ENCODE peak calls at places on chromosomes 12 and 14, in seven cellular contexts. One of them, this sample, is unnamed.

GRCh38 chr14:45990252-45990651 is 661.3 kb downstream of the RPL10L start:
- DNase-seq in EL: no peak
- DNase-seq in cortex of kidney: no peak
- DNase-seq in GM04503: no peak
- DNase-seq in HT1080: no peak
- DNase-seq in iPS-NIHi11: no peak
- DNase-seq in fibroblast of pulmonary artery: no peak
- DNase-seq in this sample: no peak

GRCh38 chr12:77133566-77133965 is 68.2 kb upstream of the E2F7 start:
- DNase-seq in HT1080: peak
- DNase-seq in EL: peak
- DNase-seq in fibroblast of pulmonary artery: peak
- DNase-seq in cortex of kidney: no peak
- DNase-seq in GM04503: no peak
- DNase-seq in iPS-NIHi11: peak
- DNase-seq in this sample: no peak

GRCh38 chr12:19428261-19428660 is 11.0 kb upstream of the AEBP2 start:
- DNase-seq in EL: no peak
- DNase-seq in iPS-NIHi11: no peak
- DNase-seq in cortex of kidney: no peak
- DNase-seq in fibroblast of pulmonary artery: no peak
- DNase-seq in HT1080: no peak
- DNase-seq in GM04503: no peak
- DNase-seq in this sample: no peak

GRCh38 chr14:59728294-59728693 is 142.3 kb downstream of the RTN1 start:
- DNase-seq in fibroblast of pulmonary artery: no peak
- DNase-seq in EL: no peak
- DNase-seq in GM04503: no peak
- DNase-seq in cortex of kidney: no peak
- DNase-seq in HT1080: no peak
- DNase-seq in iPS-NIHi11: no peak
- DNase-seq in this sample: peak

GRCh38 chr14:38197001-38197760 is 10.5 kb upstream of the SSTR1 start:
- DNase-seq in iPS-NIHi11: no peak
- DNase-seq in GM04503: no peak
- DNase-seq in cortex of kidney: no peak
- DNase-seq in fibroblast of pulmonary artery: peak
- DNase-seq in EL: peak
- DNase-seq in HT1080: no peak
- DNase-seq in this sample: no peak

GRCh38 chr12:113002155-113002554 is 23.8 kb downstream of the OAS2 start:
- DNase-seq in EL: no peak
- DNase-seq in HT1080: no peak
- DNase-seq in cortex of kidney: no peak
- DNase-seq in fibroblast of pulmonary artery: no peak
- DNase-seq in iPS-NIHi11: no peak
- DNase-seq in GM04503: no peak
- DNase-seq in this sample: no peak

GRCh38 chr14:104928391-104929133 is 3.9 kb downstream of the PLD4 start:
- DNase-seq in HT1080: no peak
- DNase-seq in iPS-NIHi11: no peak
- DNase-seq in GM04503: no peak
- DNase-seq in fibroblast of pulmonary artery: no peak
- DNase-seq in EL: no peak
- DNase-seq in cortex of kidney: no peak
- DNase-seq in this sample: no peak

GRCh38 chr12:3747976-3748619 is 4.8 kb downstream of the CRACR2A start:
- DNase-seq in EL: no peak
- DNase-seq in fibroblast of pulmonary artery: no peak
- DNase-seq in cortex of kidney: no peak
- DNase-seq in GM04503: no peak
- DNase-seq in iPS-NIHi11: no peak
- DNase-seq in HT1080: no peak
- DNase-seq in this sample: no peak

GRCh38 chr12:76637807-76638206 is 78.2 kb upstream of the OSBPL8 start:
- DNase-seq in EL: peak
- DNase-seq in cortex of kidney: no peak
- DNase-seq in fibroblast of pulmonary artery: no peak
- DNase-seq in GM04503: no peak
- DNase-seq in iPS-NIHi11: no peak
- DNase-seq in HT1080: peak
- DNase-seq in this sample: no peak

GRCh38 chr12:90017316-90017715 is 308.7 kb upstream of the ATP2B1 start:
- DNase-seq in fibroblast of pulmonary artery: no peak
- DNase-seq in cortex of kidney: no peak
- DNase-seq in iPS-NIHi11: no peak
- DNase-seq in EL: no peak
- DNase-seq in HT1080: no peak
- DNase-seq in GM04503: no peak
- DNase-seq in this sample: no peak

GRCh38 chr12:56716933-56717880 is 7.9 kb downstream of the NACA start:
- DNase-seq in EL: no peak
- DNase-seq in iPS-NIHi11: no peak
- DNase-seq in fibroblast of pulmonary artery: no peak
- DNase-seq in HT1080: no peak
- DNase-seq in GM04503: no peak
- DNase-seq in cortex of kidney: no peak
- DNase-seq in this sample: no peak

GRCh38 chr12:7118914-7119313 is 9.8 kb downstream of the RBP5 start:
- DNase-seq in cortex of kidney: no peak
- DNase-seq in HT1080: no peak
- DNase-seq in EL: no peak
- DNase-seq in iPS-NIHi11: no peak
- DNase-seq in GM04503: no peak
- DNase-seq in fibroblast of pulmonary artery: no peak
- DNase-seq in this sample: no peak

GRCh38 chr14:96581902-96582640 is 79.9 kb downstream of the PAPOLA start:
- DNase-seq in fibroblast of pulmonary artery: no peak
- DNase-seq in EL: no peak
- DNase-seq in cortex of kidney: no peak
- DNase-seq in HT1080: no peak
- DNase-seq in iPS-NIHi11: peak
- DNase-seq in GM04503: no peak
- DNase-seq in this sample: no peak

GRCh38 chr12:16299403-16299802 is 21.9 kb upstream of the SLC15A5 start:
- DNase-seq in EL: no peak
- DNase-seq in fibroblast of pulmonary artery: peak
- DNase-seq in GM04503: no peak
- DNase-seq in HT1080: no peak
- DNase-seq in iPS-NIHi11: no peak
- DNase-seq in cortex of kidney: no peak
- DNase-seq in this sample: no peak

GRCh38 chr14:43651896-43652295 is 855.2 kb downstream of the FSCB start:
- DNase-seq in iPS-NIHi11: no peak
- DNase-seq in cortex of kidney: no peak
- DNase-seq in HT1080: no peak
- DNase-seq in GM04503: no peak
- DNase-seq in EL: no peak
- DNase-seq in fibroblast of pulmonary artery: no peak
- DNase-seq in this sample: no peak

GRCh38 chr12:48795550-48796455 is 6.9 kb upstream of the ADCY6 start:
- DNase-seq in HT1080: peak
- DNase-seq in fibroblast of pulmonary artery: peak
- DNase-seq in EL: peak
- DNase-seq in cortex of kidney: no peak
- DNase-seq in GM04503: no peak
- DNase-seq in iPS-NIHi11: peak
- DNase-seq in this sample: peak

GRCh38 chr12:8038659-8039114 is 6.2 kb downstream of the FOXJ2 start:
- DNase-seq in EL: peak
- DNase-seq in GM04503: no peak
- DNase-seq in HT1080: peak
- DNase-seq in cortex of kidney: no peak
- DNase-seq in iPS-NIHi11: peak
- DNase-seq in fibroblast of pulmonary artery: peak
- DNase-seq in this sample: no peak

GRCh38 chr12:130127527-130127908 is 34.7 kb upstream of the FZD10 start:
- DNase-seq in HT1080: no peak
- DNase-seq in iPS-NIHi11: no peak
- DNase-seq in EL: no peak
- DNase-seq in fibroblast of pulmonary artery: no peak
- DNase-seq in GM04503: no peak
- DNase-seq in cortex of kidney: no peak
- DNase-seq in this sample: no peak

GRCh38 chr12:113239811-113240331 is 18.6 kb downstream of the TPCN1 start:
- DNase-seq in iPS-NIHi11: no peak
- DNase-seq in fibroblast of pulmonary artery: no peak
- DNase-seq in HT1080: no peak
- DNase-seq in GM04503: no peak
- DNase-seq in cortex of kidney: no peak
- DNase-seq in EL: no peak
- DNase-seq in this sample: no peak

GRCh38 chr12:124496584-124496983 is 70.8 kb downstream of the NCOR2 start:
- DNase-seq in HT1080: no peak
- DNase-seq in GM04503: no peak
- DNase-seq in iPS-NIHi11: peak
- DNase-seq in fibroblast of pulmonary artery: no peak
- DNase-seq in cortex of kidney: no peak
- DNase-seq in EL: peak
- DNase-seq in this sample: no peak

GRCh38 chr12:56684745-56685369 is 3.2 kb downstream of the PTGES3 start:
- DNase-seq in fibroblast of pulmonary artery: no peak
- DNase-seq in cortex of kidney: no peak
- DNase-seq in iPS-NIHi11: no peak
- DNase-seq in GM04503: no peak
- DNase-seq in HT1080: no peak
- DNase-seq in EL: no peak
- DNase-seq in this sample: no peak

GRCh38 chr12:52121848-52122838 is 42.6 kb downstream of the SMIM41 start:
- DNase-seq in iPS-NIHi11: peak
- DNase-seq in GM04503: no peak
- DNase-seq in HT1080: no peak
- DNase-seq in fibroblast of pulmonary artery: peak
- DNase-seq in EL: peak
- DNase-seq in cortex of kidney: no peak
- DNase-seq in this sample: peak

GRCh38 chr12:54439521-54440255 is 20.6 kb upstream of the ITGA5 start:
- DNase-seq in cortex of kidney: no peak
- DNase-seq in EL: peak
- DNase-seq in GM04503: peak
- DNase-seq in iPS-NIHi11: peak
- DNase-seq in fibroblast of pulmonary artery: peak
- DNase-seq in HT1080: peak
- DNase-seq in this sample: peak

GRCh38 chr12:43063642-43064041 is 474.1 kb upstream of the PRICKLE1 start:
- DNase-seq in EL: peak
- DNase-seq in fibroblast of pulmonary artery: no peak
- DNase-seq in GM04503: peak
- DNase-seq in HT1080: no peak
- DNase-seq in iPS-NIHi11: no peak
- DNase-seq in cortex of kidney: no peak
- DNase-seq in this sample: no peak

GRCh38 chr14:105490318-105490571 is 801 bp upstream of the TEDC1 start:
- DNase-seq in iPS-NIHi11: no peak
- DNase-seq in GM04503: no peak
- DNase-seq in EL: no peak
- DNase-seq in fibroblast of pulmonary artery: no peak
- DNase-seq in HT1080: no peak
- DNase-seq in cortex of kidney: no peak
- DNase-seq in this sample: no peak

GRCh38 chr14:96272777-96273471 is 16.9 kb downstream of the BDKRB1 start:
- DNase-seq in iPS-NIHi11: no peak
- DNase-seq in fibroblast of pulmonary artery: no peak
- DNase-seq in EL: peak
- DNase-seq in HT1080: peak
- DNase-seq in cortex of kidney: no peak
- DNase-seq in GM04503: no peak
- DNase-seq in this sample: no peak

GRCh38 chr12:117468016-117468415 is 106.6 kb upstream of the NOS1 start:
- DNase-seq in iPS-NIHi11: no peak
- DNase-seq in HT1080: no peak
- DNase-seq in cortex of kidney: no peak
- DNase-seq in fibroblast of pulmonary artery: no peak
- DNase-seq in EL: no peak
- DNase-seq in GM04503: no peak
- DNase-seq in this sample: no peak

GRCh38 chr14:56219666-56220413 is 101.6 kb downstream of the PELI2 start:
- DNase-seq in fibroblast of pulmonary artery: peak
- DNase-seq in iPS-NIHi11: no peak
- DNase-seq in GM04503: no peak
- DNase-seq in HT1080: no peak
- DNase-seq in cortex of kidney: no peak
- DNase-seq in EL: no peak
- DNase-seq in this sample: no peak

GRCh38 chr12:51399893-51400292 is 8.7 kb upstream of the GALNT6 start:
- DNase-seq in cortex of kidney: no peak
- DNase-seq in fibroblast of pulmonary artery: no peak
- DNase-seq in HT1080: no peak
- DNase-seq in iPS-NIHi11: no peak
- DNase-seq in EL: no peak
- DNase-seq in GM04503: no peak
- DNase-seq in this sample: no peak

GRCh38 chr12:118319627-118320026 is 53.1 kb downstream of the TAOK3 start:
- DNase-seq in EL: no peak
- DNase-seq in fibroblast of pulmonary artery: no peak
- DNase-seq in cortex of kidney: no peak
- DNase-seq in GM04503: no peak
- DNase-seq in HT1080: no peak
- DNase-seq in iPS-NIHi11: no peak
- DNase-seq in this sample: no peak

GRCh38 chr14:89952581-89952980 is 1.9 kb downstream of the EFCAB11 start:
- DNase-seq in EL: no peak
- DNase-seq in GM04503: no peak
- DNase-seq in cortex of kidney: no peak
- DNase-seq in HT1080: no peak
- DNase-seq in fibroblast of pulmonary artery: no peak
- DNase-seq in iPS-NIHi11: no peak
- DNase-seq in this sample: no peak

GRCh38 chr12:69415471-69416275 is 54.5 kb upstream of the FRS2 start:
- DNase-seq in fibroblast of pulmonary artery: peak
- DNase-seq in iPS-NIHi11: peak
- DNase-seq in cortex of kidney: no peak
- DNase-seq in EL: peak
- DNase-seq in GM04503: peak
- DNase-seq in HT1080: peak
- DNase-seq in this sample: no peak

GRCh38 chr12:57128519-57129247 is 400 bp downstream of the LRP1 start:
- DNase-seq in iPS-NIHi11: peak
- DNase-seq in GM04503: no peak
- DNase-seq in HT1080: no peak
- DNase-seq in fibroblast of pulmonary artery: no peak
- DNase-seq in cortex of kidney: no peak
- DNase-seq in EL: no peak
- DNase-seq in this sample: no peak

This sample was measured in NCI-H748 treated with DMSO at 0.1 percent for 48 hours.